ENCODE peak calls at places on chromosome 4, in nine cellular contexts. T is NB4, Y is tibial nerve, U is heart left ventricle, R is transverse colon, E is IMR-90, I is A549, B is ovary, V is GM12891. K is an unnamed sample.

GRCh38 chr4:183436417-183436816 is 8.0 kb upstream of the CDKN2AIP start:
- DNase-seq in T (no peak), Y (no peak), U (no peak), R (no peak), E (no peak), I (no peak), B (no peak), V (no peak), K (no peak)

GRCh38 chr4:3388461-3389185 is 53.1 kb upstream of the HGFAC start:
- DNase-seq in T (peak; percentile 79), Y (no peak), U (no peak), R (no peak), E (peak; percentile 73), I (no peak), B (peak; percentile 42), V (no peak), K (no peak)

GRCh38 chr4:56958111-56958517 is 19.3 kb downstream of the NOA1 start:
- DNase-seq in T (peak; percentile 98), Y (peak; percentile 83), U (peak; percentile 92), R (peak; percentile 68), E (peak; percentile 100), I (peak; percentile 13), B (peak; percentile 84), V (no peak), K (peak; percentile 61)

GRCh38 chr4:177411996-177412395 is 30.2 kb downstream of the AGA start:
- DNase-seq in T (no peak), Y (no peak), U (no peak), R (no peak), E (no peak), I (no peak), B (no peak), V (no peak), K (no peak)

GRCh38 chr4:166014411-166014810 is 141.4 kb downstream of the TLL1 start:
- DNase-seq in T (no peak), Y (no peak), U (no peak), R (peak; percentile 13), E (no peak), I (peak; percentile 13), B (no peak), V (no peak), K (no peak)

GRCh38 chr4:156280726-156281125 is 327.1 kb upstream of the CTSO start:
- DNase-seq in T (no peak), Y (no peak), U (no peak), R (no peak), E (no peak), I (no peak), B (no peak), V (no peak), K (no peak)

GRCh38 chr4:173410106-173410505 is 11.2 kb upstream of the SCRG1 start:
- DNase-seq in T (peak; percentile 4), Y (no peak), U (no peak), R (no peak), E (no peak), I (no peak), B (no peak), V (no peak), K (no peak)

GRCh38 chr4:3656441-3657376 is 109.5 kb upstream of the ADRA2C start:
- DNase-seq in T (no peak), Y (no peak), U (no peak), R (no peak), E (no peak), I (no peak), B (no peak), V (no peak), K (no peak)

GRCh38 chr4:120918788-120919187 is 3.7 kb downstream of the PRDM5 start:
- DNase-seq in T (no peak), Y (no peak), U (peak; percentile 65), R (peak; percentile 13), E (peak; percentile 19), I (no peak), B (peak; percentile 31), V (no peak), K (peak; percentile 19)

GRCh38 chr4:168408620-168409019 is 71.7 kb downstream of the DDX60L start:
- DNase-seq in T (no peak), Y (peak; percentile 15), U (peak; percentile 76), R (peak; percentile 53), E (peak; percentile 98), I (peak; percentile 79), B (peak; percentile 69), V (no peak), K (peak; percentile 55)

GRCh38 chr4:43690121-43690520 is 758.5 kb downstream of the KCTD8 start:
- DNase-seq in T (peak; percentile 7), Y (no peak), U (no peak), R (no peak), E (peak; percentile 1), I (no peak), B (no peak), V (no peak), K (no peak)

GRCh38 chr4:188727746-188728145 is 588.5 kb downstream of the TRIML1 start:
- DNase-seq in T (no peak), Y (no peak), U (no peak), R (no peak), E (peak; percentile 55), I (no peak), B (no peak), V (no peak), K (no peak)

GRCh38 chr4:35151816-35152572 is 1092.3 kb downstream of the ARAP2 start:
- DNase-seq in T (peak; percentile 48), Y (no peak), U (no peak), R (no peak), E (no peak), I (peak; percentile 29), B (no peak), V (no peak), K (no peak)

GRCh38 chr4:3799496-3799895 is 33.3 kb downstream of the ADRA2C start:
- DNase-seq in T (no peak), Y (no peak), U (no peak), R (no peak), E (no peak), I (no peak), B (no peak), V (no peak), K (no peak)

GRCh38 chr4:187010052-187010451 is 286.4 kb upstream of the FAT1 start:
- DNase-seq in T (no peak), Y (no peak), U (no peak), R (no peak), E (peak; percentile 47), I (no peak), B (no peak), V (no peak), K (no peak)

GRCh38 chr4:184196730-184197355 is 20.8 kb downstream of the ENPP6 start:
- DNase-seq in T (no peak), Y (no peak), U (no peak), R (no peak), E (no peak), I (no peak), B (no peak), V (no peak), K (no peak)

GRCh38 chr4:80188801-80189458 is 8.4 kb upstream of the PRDM8 start:
- DNase-seq in T (no peak), Y (no peak), U (no peak), R (no peak), E (no peak), I (no peak), B (no peak), V (no peak), K (no peak)

GRCh38 chr4:172995161-172995560 is 173.4 kb upstream of the GALNT7 start:
- DNase-seq in T (no peak), Y (no peak), U (no peak), R (no peak), E (peak; percentile 30), I (no peak), B (no peak), V (no peak), K (no peak)

GRCh38 chr4:112645541-112646329 is 8.8 kb downstream of the LARP7 start:
- DNase-seq in T (no peak), Y (no peak), U (no peak), R (no peak), E (no peak), I (no peak), B (no peak), V (no peak), K (no peak)
- TF ChIP-seq POLR2A in T (no peak), Y (no peak), U (no peak), R (no peak), E (no peak), I (no peak), B (no peak), V (no peak), K (no peak)

GRCh38 chr4:7933631-7934510 is 5.8 kb downstream of the AFAP1 start:
- DNase-seq in T (no peak), Y (no peak), U (no peak), R (no peak), E (peak; percentile 37), I (no peak), B (no peak), V (no peak), K (no peak)

GRCh38 chr4:7936963-7937362 is 2.7 kb downstream of the AFAP1 start:
- DNase-seq in T (no peak), Y (no peak), U (no peak), R (no peak), E (no peak), I (no peak), B (no peak), V (no peak), K (no peak)

GRCh38 chr4:7929530-7929951 is 10.1 kb downstream of the AFAP1 start:
- DNase-seq in T (no peak), Y (no peak), U (no peak), R (peak; percentile 81), E (no peak), I (peak; percentile 32), B (no peak), V (no peak), K (peak; percentile 64)

GRCh38 chr4:7928711-7929505 is 10.8 kb downstream of the AFAP1 start:
- DNase-seq in T (no peak), Y (no peak), U (no peak), R (no peak), E (no peak), I (peak; percentile 51), B (no peak), V (no peak), K (peak; percentile 16)

DNA sequence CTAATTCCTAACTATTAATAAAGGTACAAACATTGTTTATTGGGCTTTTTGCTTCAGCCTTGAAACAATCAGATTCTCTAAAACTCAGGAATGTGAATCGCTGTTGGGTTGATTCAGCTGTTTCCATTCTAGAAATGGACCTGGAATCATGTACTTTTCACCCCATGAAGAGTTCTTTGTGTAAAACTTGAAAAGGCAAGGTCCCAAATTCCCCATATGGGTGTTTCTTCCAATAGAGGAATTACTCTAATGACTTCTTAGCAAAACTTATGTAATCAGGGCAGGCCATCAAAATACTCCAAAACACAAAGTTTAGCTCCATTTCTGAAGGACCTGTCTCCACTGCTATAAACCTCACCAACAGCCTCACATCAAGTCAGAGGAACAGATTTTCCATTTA is 7.3 kb downstream of the AFAP1 start:
- DNase-seq in T (no peak), Y (no peak), U (no peak), R (no peak), E (no peak), I (no peak), B (no peak), V (no peak), K (no peak)
- TF ChIP-seq POLR2A in T (no peak), Y (no peak), U (no peak), R (no peak), E (no peak), I (no peak), B (no peak), V (no peak), K (no peak)

GRCh38 chr4:31408136-31408535 is 688.0 kb downstream of the PCDH7 start:
- DNase-seq in T (no peak), Y (no peak), U (no peak), R (no peak), E (no peak), I (no peak), B (no peak), V (no peak), K (no peak)
- TF ChIP-seq POLR2A in T (no peak), Y (no peak), U (no peak), R (no peak), E (no peak), I (no peak), B (no peak), V (no peak), K (no peak)

GRCh38 chr4:151015458-151016344 is 617 bp upstream of the LRBA start:
- DNase-seq in T (peak; percentile 81), Y (peak; percentile 31), U (peak; percentile 77), R (peak; percentile 82), E (peak; percentile 54), I (peak; percentile 70), B (peak; percentile 75), V (peak; percentile 67), K (peak; percentile 89)
- TF ChIP-seq POLR2A in T (peak; percentile 89), Y (peak; percentile 74), U (no peak), R (peak; percentile 85), E (no peak), I (peak; percentile 91), B (peak; percentile 60), V (peak; percentile 91), K (peak; percentile 97)

K was measured in body of pancreas.